ENCODE peak calls at places on chromosomes 6 and 20, in four cellular contexts. N, X, I and R are unnamed samples.
A peak's percentile ranks its signal among the peaks of the same experiment; 100 is the strongest.

GRCh38 chr20:35297153-35297552 is 4.9 kb upstream of the FAM83C start:
- DNase-seq in N (no peak), X (no peak), I (no peak), R (no peak)

GRCh38 chr6:71194730-71195129 is 93.9 kb upstream of the OGFRL1 start:
- DNase-seq in N (no peak), X (no peak), I (no peak), R (no peak)

GRCh38 chr6:127539292-127539691 is 20.2 kb upstream of the MTCL3 start:
- DNase-seq in N (no peak), X (no peak), I (no peak), R (no peak)

GRCh38 chr20:60210779-60211617 is 252.8 kb downstream of the CDH26 start:
- DNase-seq in N (peak; percentile 69), X (peak; percentile 45), I (peak; percentile 62), R (no peak)

GRCh38 chr6:46638650-46639049 is 14.0 kb downstream of the CYP39A1 start:
- DNase-seq in N (no peak), X (no peak), I (no peak), R (no peak)

GRCh38 chr6:155881845-155882526 is 426.3 kb upstream of the NOX3 start:
- DNase-seq in N (no peak), X (no peak), I (no peak), R (no peak)

GRCh38 chr6:157912326-157912725 is 69.3 kb upstream of the SYNJ2 start:
- DNase-seq in N (peak; percentile 45), X (no peak), I (no peak), R (no peak)

GRCh38 chr6:156778615-156779205 is 1.5 kb downstream of the ARID1B start:
- DNase-seq in N (no peak), X (peak; percentile 67), I (peak; percentile 62), R (peak; percentile 51)

GRCh38 chr6:150907385-150907784 is 41.9 kb downstream of the MTHFD1L start:
- DNase-seq in N (no peak), X (no peak), I (no peak), R (no peak)

GRCh38 chr6:54935739-54936138 is 89.2 kb downstream of the FAM83B start:
- DNase-seq in N (no peak), X (no peak), I (no peak), R (no peak)

GRCh38 chr6:166540631-166541331 is 45.7 kb downstream of the RAMACL start:
- DNase-seq in N (peak; percentile 65), X (no peak), I (no peak), R (peak; percentile 28)

GRCh38 chr6:20877008-20877937 is 343.0 kb downstream of the CDKAL1 start:
- DNase-seq in N (no peak), X (peak; percentile 78), I (no peak), R (peak; percentile 37)

GRCh38 chr20:45842169-45842812 is 8.7 kb downstream of the SNX21 start:
- DNase-seq in N (no peak), X (no peak), I (no peak), R (no peak)

GRCh38 chr20:20237093-20237959 is 130.6 kb upstream of the INSM1 start:
- DNase-seq in N (no peak), X (peak; percentile 20), I (no peak), R (no peak)

GRCh38 chr20:4729265-4729664 is 7.6 kb downstream of the PRND start:
- DNase-seq in N (no peak), X (no peak), I (no peak), R (no peak)

GRCh38 chr20:63093966-63094766 is 87.4 kb upstream of the BHLHE23 start:
- DNase-seq in N (peak; percentile 6), X (peak; percentile 5), I (peak; percentile 8), R (no peak)

GRCh38 chr6:158653577-158654354 is 3.9 kb downstream of the SYTL3 start:
- DNase-seq in N (no peak), X (peak; percentile 32), I (no peak), R (no peak)

GRCh38 chr6:30396833-30397479 is 52.0 kb downstream of the RPP21 start:
- DNase-seq in N (peak; percentile 68), X (peak; percentile 74), I (peak; percentile 77), R (peak; percentile 22)

GRCh38 chr6:6695711-6696048 is 107.2 kb downstream of the LY86 start:
- DNase-seq in N (no peak), X (no peak), I (no peak), R (no peak)

GRCh38 chr6:52362443-52363221 is 681 bp downstream of the PAQR8 start:
- DNase-seq in N (peak; percentile 32), X (no peak), I (peak; percentile 21), R (no peak)

GRCh38 chr6:1404066-1404712 is 14.8 kb downstream of the FOXF2 start:
- DNase-seq in N (no peak), X (no peak), I (no peak), R (no peak)

GRCh38 chr6:113591896-113592827 is 265.0 kb upstream of the MARCKS start:
- DNase-seq in N (no peak), X (no peak), I (no peak), R (no peak)

GRCh38 chr6:53582963-53583362 is 38.1 kb upstream of the GCLC start:
- DNase-seq in N (no peak), X (no peak), I (no peak), R (no peak)

GRCh38 chr6:138498575-138499302 is 555 bp downstream of the NHSL1 start:
- DNase-seq in N (no peak), X (no peak), I (no peak), R (no peak)

GRCh38 chr6:163825033-163825432 is 410.5 kb downstream of the QKI start:
- DNase-seq in N (no peak), X (no peak), I (no peak), R (no peak)

GRCh38 chr6:87702589-87702945 is 534 bp upstream of the AKIRIN2 start:
- DNase-seq in N (no peak), X (peak; percentile 30), I (no peak), R (no peak)

GRCh38 chr6:32116674-32117073 is 7.5 kb upstream of the TNXB start:
- DNase-seq in N (no peak), X (no peak), I (no peak), R (no peak)

GRCh38 chr6:29624520-29624961 is 8.4 kb downstream of the GABBR1 start:
- DNase-seq in N (no peak), X (no peak), I (no peak), R (no peak)

GRCh38 chr6:81806793-81807565 is 54.5 kb upstream of the TENT5A start:
- DNase-seq in N (no peak), X (no peak), I (no peak), R (no peak)

GRCh38 chr6:135941275-135941674 is 89.8 kb downstream of the PDE7B start:
- DNase-seq in N (no peak), X (no peak), I (no peak), R (no peak)

GRCh38 chr6:83511901-83512681 is at the start of gene PRSS35:
- DNase-seq in N (no peak), X (peak; percentile 66), I (peak; percentile 45), R (no peak)

GRCh38 chr6:110518281-110518623 is 41.8 kb upstream of the SLC22A16 start:
- DNase-seq in N (no peak), X (no peak), I (no peak), R (no peak)

DNA sequence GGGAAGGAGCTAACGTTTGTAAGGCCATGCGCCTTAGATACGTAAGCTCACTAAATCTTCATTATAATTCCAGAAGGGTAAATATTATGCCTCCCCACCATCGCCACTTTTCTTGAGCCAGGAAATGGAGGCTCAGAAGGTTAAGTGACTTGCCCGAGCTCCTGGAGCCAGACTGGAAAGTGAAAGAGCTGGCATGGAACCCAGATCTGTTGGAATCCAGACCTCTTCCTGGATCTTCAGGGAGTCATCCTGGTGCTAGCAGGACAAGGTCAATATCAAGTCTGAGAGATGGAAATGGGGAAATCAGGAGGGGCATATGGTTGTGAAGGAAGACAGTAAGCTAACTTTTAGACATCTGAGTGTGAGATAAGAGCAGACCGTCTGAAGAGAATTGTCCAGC is 6.1 kb downstream of the TMEM200A start:
- DNase-seq in N (no peak), X (peak; percentile 43), I (no peak), R (no peak)
- H3K4me3 ChIP-seq in N (no peak overlapping the region), X (no peak overlapping the region), I (no peak overlapping the region), R (no peak overlapping the region)

DNA sequence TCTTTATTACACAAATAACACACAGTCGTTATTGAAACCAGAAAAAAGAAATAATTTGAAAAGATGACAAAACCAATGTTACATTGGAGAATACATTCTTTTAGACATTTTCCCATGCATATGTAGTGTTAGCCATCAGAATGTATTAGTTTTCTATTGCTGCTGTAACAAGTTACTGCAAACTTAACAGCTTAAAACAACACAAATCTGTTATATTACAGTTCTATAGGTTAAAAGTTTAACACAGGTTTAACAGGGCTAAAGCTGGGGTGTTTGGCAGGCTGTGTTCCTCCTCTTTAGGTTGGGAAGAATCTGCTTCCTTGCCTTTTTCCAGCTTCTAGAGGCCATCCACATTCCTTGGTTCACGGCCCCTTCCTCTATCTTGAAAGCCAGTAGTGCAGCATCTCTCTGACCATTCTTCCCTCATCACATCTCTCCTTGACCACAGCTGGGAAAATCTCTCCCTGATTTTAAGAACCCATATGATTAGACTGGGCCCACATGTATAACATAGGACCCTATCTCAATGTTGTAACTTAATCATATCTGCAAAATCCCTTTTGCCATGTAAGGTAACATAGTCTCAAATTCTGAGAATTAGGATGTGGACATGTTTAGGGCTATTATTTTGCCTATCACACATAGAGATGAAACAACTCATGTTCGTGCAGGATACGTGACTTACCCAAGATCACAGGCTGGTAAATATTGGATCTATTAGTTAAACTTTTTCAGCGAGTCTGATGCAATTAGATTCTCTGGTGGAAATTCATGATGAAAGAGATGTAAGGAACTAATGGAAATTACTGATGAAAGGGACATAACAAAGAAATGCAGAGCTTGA is 145.4 kb upstream of the TMEM170B start:
- DNase-seq in N (no peak), X (no peak), I (no peak), R (no peak)
- H3K27ac ChIP-seq in N (no peak overlapping the region), X (no peak overlapping the region), I (peak overlapping the region; percentile 86), R (no peak overlapping the region)

GRCh38 chr20:25483431-25484132 is 76.1 kb downstream of the GINS1 start:
- DNase-seq in N (no peak), X (no peak), I (no peak), R (no peak)

GRCh38 chr20:25484911-25485511 is 77.5 kb downstream of the GINS1 start:
- DNase-seq in N (no peak), X (no peak), I (no peak), R (no peak)

GRCh38 chr20:25486377-25486776 is 78.9 kb downstream of the GINS1 start:
- DNase-seq in N (peak; percentile 63), X (no peak), I (peak; percentile 44), R (no peak)

GRCh38 chr20:25485872-25486271 is 78.4 kb downstream of the GINS1 start:
- DNase-seq in N (no peak), X (no peak), I (no peak), R (no peak)

DNA sequence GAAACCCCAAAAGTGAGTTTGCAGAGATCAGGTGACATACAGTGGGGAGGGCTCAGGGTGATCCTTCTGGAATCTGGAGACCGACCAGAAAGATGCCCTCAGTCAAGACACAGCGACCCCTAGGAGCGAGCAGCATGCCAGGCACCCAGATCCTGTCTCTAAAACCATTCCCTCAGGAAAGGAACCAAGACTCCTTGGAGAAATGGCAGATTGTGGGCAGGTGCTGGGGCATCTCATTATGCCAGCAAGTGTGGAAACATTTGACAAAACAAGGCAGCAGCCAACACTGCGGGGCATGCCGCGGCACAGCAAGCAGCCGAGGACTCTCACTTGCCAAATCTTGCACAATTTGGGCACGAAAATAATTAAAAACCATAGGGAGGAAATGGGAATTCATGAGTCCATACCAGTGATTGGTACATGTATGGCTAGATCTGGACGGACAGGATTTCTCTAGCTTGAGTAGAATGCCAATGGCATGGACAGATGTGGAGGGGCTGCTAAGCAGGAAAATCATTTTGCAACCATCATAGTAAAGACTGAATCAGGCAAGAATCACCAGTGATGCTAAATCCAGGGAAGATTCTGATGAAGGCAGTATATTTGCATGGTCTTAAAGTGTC is 76.9 kb downstream of the GINS1 start:
- DNase-seq in N (peak; percentile 53), X (no peak), I (no peak), R (no peak)
- TF ChIP-seq CTCF in N (no peak), X (no peak), I (no peak), R (no peak)

GRCh38 chr6:108116781-108117426 is 42.4 kb upstream of the OSTM1 start:
- DNase-seq in N (no peak), X (no peak), I (no peak), R (no peak)
- H3K4me3 ChIP-seq in N (peak overlapping the region; percentile 76), X (peak overlapping the region; percentile 91), I (peak overlapping the region; percentile 76), R (peak overlapping the region; percentile 64)